ENCODE peak calls at places on chromosome 12, in five cellular contexts. W, I, Q, L and U are unnamed samples.

GRCh38 chr12:88334271-88334670 is 192.2 kb downstream of the TMTC3 start:
- DNase-seq in W (no peak), L (no peak), Q (no peak), I (no peak), U (no peak)

GRCh38 chr12:64674367-64674922 is 64.2 kb downstream of the RASSF3 start:
- DNase-seq in Q (no peak), W (peak; percentile 63), I (no peak), L (peak; percentile 42), U (no peak)

GRCh38 chr12:32033411-32033810 is 73.2 kb upstream of the BICD1 start:
- DNase-seq in W (no peak), Q (no peak), I (no peak), L (no peak), U (no peak)

GRCh38 chr12:62158416-62159360 is 101.5 kb upstream of the USP15 start:
- DNase-seq in Q (no peak), L (no peak), W (no peak), I (no peak), U (no peak)

GRCh38 chr12:8553088-8553627 is 12.5 kb upstream of the CLEC4E start:
- DNase-seq in W (no peak), L (no peak), Q (no peak), I (no peak), U (no peak)

GRCh38 chr12:109717390-109718357 is 4.0 kb downstream of the FAM222A start:
- DNase-seq in Q (no peak), W (no peak), I (no peak), L (no peak), U (no peak)

GRCh38 chr12:12449533-12450025 is 92.7 kb downstream of the BORCS5 start:
- DNase-seq in Q (no peak), I (no peak), L (no peak), W (no peak), U (no peak)

GRCh38 chr12:109450980-109451379 is 26.1 kb downstream of the KCTD10 start:
- DNase-seq in Q (no peak), I (no peak), L (no peak), W (no peak), U (no peak)

GRCh38 chr12:80187660-80188090 is 88.3 kb downstream of the OTOGL start:
- DNase-seq in I (no peak), Q (no peak), W (no peak), L (peak; percentile 12), U (no peak)

GRCh38 chr12:3556716-3557115 is 65.7 kb downstream of the PRMT8 start:
- DNase-seq in Q (no peak), I (no peak), L (no peak), W (no peak), U (no peak)